ENCODE peak calls at places on chromosomes 16 and 17, in ten cellular contexts. Z, F, W, O, E, Y, L, S, H and V are unnamed samples.

GRCh38 chr17:72624652-72625051 is 467.8 kb downstream of the SLC39A11 start:
- DNase-seq in S (no peak), Y (no peak), O (no peak), W (no peak), F (no peak), Z (no peak), L (no peak), H (no peak), E (peak; percentile 19), V (no peak)

GRCh38 chr16:29815793-29816693 is at the start of gene PAGR1:
- DNase-seq in Y (peak; percentile 100), E (peak; percentile 100), O (peak; percentile 95), H (peak; percentile 99), S (peak; percentile 100), Z (peak; percentile 99), F (peak; percentile 100), L (peak; percentile 100), W (peak; percentile 100), V (peak; percentile 98)

GRCh38 chr17:45144199-45145034 is 3.9 kb upstream of the HEXIM1 start:
- DNase-seq in Z (no peak), O (no peak), Y (no peak), L (no peak), S (peak; percentile 92), W (peak; percentile 79), H (no peak), F (no peak), E (no peak), V (no peak)

GRCh38 chr16:15949210-15950166 is at the start of gene ABCC1:
- DNase-seq in E (no peak), L (peak; percentile 39), H (no peak), W (peak; percentile 39), S (peak; percentile 87), F (peak; percentile 64), Z (no peak), O (peak; percentile 63), Y (no peak), V (no peak)

GRCh38 chr17:81207610-81208581 is 14.9 kb downstream of the CEP131 start:
- DNase-seq in Y (no peak), S (no peak), Z (no peak), H (no peak), W (no peak), O (no peak), L (peak; percentile 53), F (no peak), E (no peak), V (no peak)

GRCh38 chr17:61783556-61784304 is 79.6 kb downstream of the BRIP1 start:
- DNase-seq in S (no peak), Z (no peak), H (no peak), L (no peak), Y (no peak), E (no peak), F (peak; percentile 62), O (no peak), W (no peak), V (no peak)

GRCh38 chr16:87724490-87725291 is 41.1 kb downstream of the KLHDC4 start:
- DNase-seq in Z (no peak), Y (no peak), O (no peak), W (no peak), H (no peak), S (no peak), F (peak; percentile 76), E (no peak), L (no peak), V (no peak)

GRCh38 chr17:63442549-63443035 is 3.5 kb downstream of the CYB561 start:
- DNase-seq in Y (no peak), W (no peak), H (no peak), O (no peak), F (peak; percentile 31), L (no peak), S (no peak), E (no peak), Z (no peak), V (no peak)

GRCh38 chr17:8484465-8484864 is 48.8 kb downstream of the NDEL1 start:
- DNase-seq in E (no peak), S (no peak), Y (no peak), H (no peak), L (no peak), Z (no peak), W (no peak), O (no peak), F (no peak), V (no peak)

GRCh38 chr17:47955497-47956461 is 1.9 kb downstream of the PRR15L start:
- DNase-seq in Y (no peak), W (no peak), H (no peak), F (no peak), Z (peak; percentile 81), L (no peak), S (no peak), E (peak; percentile 34), O (no peak), V (no peak)

GRCh38 chr17:47961406-47961805 is 3.7 kb upstream of the PRR15L start:
- DNase-seq in Z (no peak), O (no peak), S (no peak), W (no peak), E (no peak), L (no peak), Y (no peak), H (no peak), F (no peak), V (no peak)

GRCh38 chr17:47956818-47957590 is 679 bp downstream of the PRR15L start:
- DNase-seq in E (peak; percentile 50), H (no peak), Z (no peak), S (no peak), O (no peak), F (no peak), W (no peak), L (no peak), Y (no peak), V (no peak)

GRCh38 chr17:47959825-47960655 is 2.4 kb upstream of the PRR15L start:
- DNase-seq in W (no peak), O (no peak), Y (no peak), S (no peak), H (no peak), L (no peak), E (no peak), Z (no peak), F (no peak), V (no peak)

GRCh38 chr17:47957591-47958490 is at the start of gene PRR15L:
- DNase-seq in O (no peak), W (no peak), L (no peak), F (no peak), E (no peak), S (no peak), H (no peak), Y (no peak), Z (peak; percentile 71), V (no peak)
- H3K4me3 ChIP-seq in O (peak within 1 kb of the TSS; percentile 22), W (no peak within 1 kb of the TSS), L (no peak within 1 kb of the TSS), F (no peak within 1 kb of the TSS), E (no peak within 1 kb of the TSS), S (no peak within 1 kb of the TSS), H (no peak within 1 kb of the TSS), Y (no peak within 1 kb of the TSS), Z (no peak within 1 kb of the TSS), V (no peak within 1 kb of the TSS)

GRCh38 chr16:4263504-4264436 is 9.1 kb downstream of the TFAP4 start:
- DNase-seq in F (no peak), S (peak; percentile 94), L (no peak), Z (no peak), W (peak; percentile 92), H (no peak), E (peak; percentile 89), Y (peak; percentile 98), O (peak; percentile 43), V (no peak)

GRCh38 chr16:4264546-4264945 is 8.3 kb downstream of the TFAP4 start:
- DNase-seq in H (no peak), Y (peak; percentile 27), W (peak; percentile 25), Z (no peak), O (no peak), F (no peak), L (no peak), S (no peak), E (no peak), V (no peak)

GRCh38 chr16:4260360-4260759 is 12.5 kb downstream of the TFAP4 start:
- DNase-seq in E (no peak), Z (peak; percentile 37), S (no peak), Y (no peak), O (no peak), H (no peak), F (no peak), W (no peak), L (no peak), V (no peak)

GRCh38 chr16:4262303-4262835 is 10.5 kb downstream of the TFAP4 start:
- DNase-seq in S (no peak), O (no peak), Y (no peak), F (no peak), H (no peak), L (no peak), Z (no peak), E (no peak), W (no peak), V (no peak)

DNA sequence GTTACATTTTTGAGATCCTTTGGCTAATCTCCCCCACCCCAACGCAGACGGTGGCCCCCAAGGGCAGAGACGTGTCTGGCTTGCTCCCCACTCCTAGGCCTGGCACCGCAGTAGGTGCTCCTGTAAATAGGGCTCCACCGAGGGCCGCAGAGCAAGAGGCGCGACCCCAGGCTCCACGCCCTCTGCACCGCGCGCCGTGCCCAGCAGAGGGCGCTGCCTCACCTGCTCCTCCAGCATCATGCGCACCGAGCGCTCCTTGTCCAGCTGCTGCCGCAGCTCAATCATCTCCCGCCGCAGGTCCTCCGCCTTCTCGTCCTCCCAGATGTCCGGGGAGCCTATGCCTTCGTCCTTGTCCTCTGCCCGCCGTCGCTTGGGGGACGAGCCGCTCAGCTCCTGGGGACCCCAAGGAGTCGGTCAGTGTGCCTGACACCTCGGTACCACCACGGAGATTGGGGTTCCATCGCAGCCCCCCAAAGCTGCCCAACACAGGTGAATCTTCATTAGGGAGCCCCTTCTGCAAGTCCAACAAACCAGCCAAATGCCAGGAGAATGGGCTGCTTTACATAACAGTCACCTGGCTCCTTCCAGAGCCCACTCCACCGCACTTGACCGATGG is 11.2 kb downstream of the TFAP4 start:
- DNase-seq in S (no peak), Z (no peak), L (peak; percentile 58), F (peak; percentile 26), W (peak; percentile 50), E (no peak), Y (peak; percentile 30), O (peak; percentile 54), H (no peak), V (no peak)
- TF ChIP-seq CTCF in S (no peak), Z (no peak), L (peak; percentile 81), F (peak; percentile 42), W (peak; percentile 43), E (peak; percentile 65), Y (peak; percentile 47), O (peak; percentile 69), H (peak; percentile 60), V (peak; percentile 67)

GRCh38 chr17:79843475-79843916 is 4.3 kb upstream of the CBX4 start:
- DNase-seq in S (no peak), Z (no peak), W (no peak), O (no peak), Y (no peak), E (no peak), F (no peak), L (no peak), H (no peak), V (no peak)
- H3K4me3 ChIP-seq in S (peak overlapping the region; percentile 27), Z (peak overlapping the region; percentile 50), W (peak overlapping the region; percentile 41), O (peak overlapping the region; percentile 53), Y (peak overlapping the region; percentile 51), E (peak overlapping the region; percentile 56), F (no peak overlapping the region), L (no peak overlapping the region), H (peak overlapping the region; percentile 42), V (peak overlapping the region; percentile 50)

DNA sequence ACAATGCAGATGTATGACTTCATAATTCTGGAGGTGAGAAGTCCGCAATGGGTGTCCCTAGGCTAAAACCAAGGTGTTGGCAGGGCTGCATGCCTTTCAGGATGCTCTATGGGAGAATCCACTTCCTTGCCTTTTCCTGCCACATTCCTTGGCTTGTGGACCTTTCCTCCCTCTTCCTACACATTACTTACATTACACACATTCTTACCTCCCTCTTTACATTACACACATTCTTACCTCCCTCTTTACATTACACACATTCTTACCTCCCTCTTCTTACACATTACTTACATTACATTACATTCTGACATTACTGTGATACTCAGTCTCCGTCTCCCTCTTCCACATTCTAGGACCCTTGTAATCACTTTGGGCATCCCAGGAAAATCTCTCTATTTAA is 14.2 kb upstream of the CDH5 start:
- DNase-seq in Z (no peak), S (no peak), F (no peak), O (no peak), H (no peak), E (no peak), Y (no peak), L (no peak), W (no peak), V (no peak)
- TF ChIP-seq CTCF in Z (no peak), S (no peak), F (no peak), O (no peak), H (no peak), E (no peak), Y (no peak), L (no peak), W (no peak), V (no peak)